ENCODE peak calls at places on chromosomes 7 and 10, in nine cellular contexts. One of them, this sample, is unnamed.

GRCh38 chr7:51727441-51727840 is 410.8 kb upstream of the COBL start:
- DNase-seq in cardiac muscle cell: no peak
- DNase-seq in fibroblast of lung: no peak
- DNase-seq in left ventricle myocardium inferior: no peak
- DNase-seq in skeletal muscle cell: no peak
- DNase-seq in bronchial epithelial cell: no peak
- DNase-seq in Peyer's patch: peak
- DNase-seq in lower lobe of right lung: no peak
- DNase-seq in K562: no peak
- DNase-seq in this sample: no peak

GRCh38 chr7:55020481-55020871 is 1.7 kb downstream of the EGFR start:
- DNase-seq in cardiac muscle cell: no peak
- DNase-seq in fibroblast of lung: peak
- DNase-seq in left ventricle myocardium inferior: peak
- DNase-seq in skeletal muscle cell: peak
- DNase-seq in bronchial epithelial cell: peak
- DNase-seq in Peyer's patch: peak
- DNase-seq in lower lobe of right lung: peak
- DNase-seq in K562: no peak
- DNase-seq in this sample: no peak

GRCh38 chr10:124680675-124681074 is 63.5 kb downstream of the FAM53B start:
- DNase-seq in cardiac muscle cell: no peak
- DNase-seq in fibroblast of lung: peak
- DNase-seq in left ventricle myocardium inferior: peak
- DNase-seq in skeletal muscle cell: no peak
- DNase-seq in bronchial epithelial cell: no peak
- DNase-seq in Peyer's patch: peak
- DNase-seq in lower lobe of right lung: peak
- DNase-seq in K562: no peak
- DNase-seq in this sample: peak

GRCh38 chr10:97703398-97704067 is 10.0 kb upstream of the MARVELD1 start:
- DNase-seq in cardiac muscle cell: no peak
- DNase-seq in fibroblast of lung: no peak
- DNase-seq in left ventricle myocardium inferior: no peak
- DNase-seq in skeletal muscle cell: no peak
- DNase-seq in bronchial epithelial cell: no peak
- DNase-seq in Peyer's patch: no peak
- DNase-seq in lower lobe of right lung: no peak
- DNase-seq in K562: no peak
- DNase-seq in this sample: no peak

GRCh38 chr7:39696631-39697030 is 73.3 kb downstream of the RALA start:
- DNase-seq in cardiac muscle cell: no peak
- DNase-seq in fibroblast of lung: no peak
- DNase-seq in left ventricle myocardium inferior: no peak
- DNase-seq in skeletal muscle cell: no peak
- DNase-seq in bronchial epithelial cell: no peak
- DNase-seq in Peyer's patch: no peak
- DNase-seq in lower lobe of right lung: no peak
- DNase-seq in K562: no peak
- DNase-seq in this sample: no peak

GRCh38 chr10:66167816-66168215 is 758.0 kb upstream of the LRRTM3 start:
- DNase-seq in cardiac muscle cell: no peak
- DNase-seq in fibroblast of lung: peak
- DNase-seq in left ventricle myocardium inferior: no peak
- DNase-seq in skeletal muscle cell: no peak
- DNase-seq in bronchial epithelial cell: peak
- DNase-seq in Peyer's patch: no peak
- DNase-seq in lower lobe of right lung: no peak
- DNase-seq in K562: no peak
- DNase-seq in this sample: no peak

GRCh38 chr10:97810476-97810875 is 38.7 kb upstream of the SFRP5 start:
- DNase-seq in cardiac muscle cell: no peak
- DNase-seq in fibroblast of lung: no peak
- DNase-seq in left ventricle myocardium inferior: no peak
- DNase-seq in skeletal muscle cell: no peak
- DNase-seq in bronchial epithelial cell: peak
- DNase-seq in Peyer's patch: no peak
- DNase-seq in lower lobe of right lung: no peak
- DNase-seq in K562: peak
- DNase-seq in this sample: no peak

GRCh38 chr10:26430641-26431163 is 7.4 kb upstream of the APBB1IP start:
- DNase-seq in cardiac muscle cell: no peak
- DNase-seq in fibroblast of lung: no peak
- DNase-seq in left ventricle myocardium inferior: no peak
- DNase-seq in skeletal muscle cell: no peak
- DNase-seq in bronchial epithelial cell: no peak
- DNase-seq in Peyer's patch: no peak
- DNase-seq in lower lobe of right lung: no peak
- DNase-seq in K562: no peak
- DNase-seq in this sample: no peak

GRCh38 chr7:37893359-37893758 is 23.3 kb downstream of the SFRP4 start:
- DNase-seq in cardiac muscle cell: no peak
- DNase-seq in fibroblast of lung: no peak
- DNase-seq in left ventricle myocardium inferior: no peak
- DNase-seq in skeletal muscle cell: no peak
- DNase-seq in bronchial epithelial cell: no peak
- DNase-seq in Peyer's patch: no peak
- DNase-seq in lower lobe of right lung: no peak
- DNase-seq in K562: no peak
- DNase-seq in this sample: no peak

GRCh38 chr10:106913294-106913693 is 251.2 kb downstream of the SORCS1 start:
- DNase-seq in cardiac muscle cell: no peak
- DNase-seq in fibroblast of lung: no peak
- DNase-seq in left ventricle myocardium inferior: no peak
- DNase-seq in skeletal muscle cell: no peak
- DNase-seq in bronchial epithelial cell: no peak
- DNase-seq in Peyer's patch: no peak
- DNase-seq in lower lobe of right lung: no peak
- DNase-seq in K562: no peak
- DNase-seq in this sample: no peak

GRCh38 chr10:80280071-80280800 is 9.2 kb downstream of the MAT1A start:
- DNase-seq in cardiac muscle cell: no peak
- DNase-seq in fibroblast of lung: no peak
- DNase-seq in left ventricle myocardium inferior: no peak
- DNase-seq in skeletal muscle cell: no peak
- DNase-seq in bronchial epithelial cell: no peak
- DNase-seq in Peyer's patch: no peak
- DNase-seq in lower lobe of right lung: no peak
- DNase-seq in K562: no peak
- DNase-seq in this sample: peak

GRCh38 chr7:26291699-26292538 is at the start of gene SNX10:
- DNase-seq in cardiac muscle cell: peak
- DNase-seq in fibroblast of lung: no peak
- DNase-seq in left ventricle myocardium inferior: peak
- DNase-seq in skeletal muscle cell: no peak
- DNase-seq in bronchial epithelial cell: peak
- DNase-seq in Peyer's patch: peak
- DNase-seq in lower lobe of right lung: peak
- DNase-seq in K562: peak
- DNase-seq in this sample: no peak
- H3K4me3 ChIP-seq in cardiac muscle cell: peak
- H3K4me3 ChIP-seq in fibroblast of lung: peak
- H3K4me3 ChIP-seq in left ventricle myocardium inferior: peak
- H3K4me3 ChIP-seq in skeletal muscle cell: peak
- H3K4me3 ChIP-seq in bronchial epithelial cell: peak
- H3K4me3 ChIP-seq in Peyer's patch: peak
- H3K4me3 ChIP-seq in lower lobe of right lung: peak
- H3K4me3 ChIP-seq in K562: peak
- H3K4me3 ChIP-seq in this sample: peak

DNA sequence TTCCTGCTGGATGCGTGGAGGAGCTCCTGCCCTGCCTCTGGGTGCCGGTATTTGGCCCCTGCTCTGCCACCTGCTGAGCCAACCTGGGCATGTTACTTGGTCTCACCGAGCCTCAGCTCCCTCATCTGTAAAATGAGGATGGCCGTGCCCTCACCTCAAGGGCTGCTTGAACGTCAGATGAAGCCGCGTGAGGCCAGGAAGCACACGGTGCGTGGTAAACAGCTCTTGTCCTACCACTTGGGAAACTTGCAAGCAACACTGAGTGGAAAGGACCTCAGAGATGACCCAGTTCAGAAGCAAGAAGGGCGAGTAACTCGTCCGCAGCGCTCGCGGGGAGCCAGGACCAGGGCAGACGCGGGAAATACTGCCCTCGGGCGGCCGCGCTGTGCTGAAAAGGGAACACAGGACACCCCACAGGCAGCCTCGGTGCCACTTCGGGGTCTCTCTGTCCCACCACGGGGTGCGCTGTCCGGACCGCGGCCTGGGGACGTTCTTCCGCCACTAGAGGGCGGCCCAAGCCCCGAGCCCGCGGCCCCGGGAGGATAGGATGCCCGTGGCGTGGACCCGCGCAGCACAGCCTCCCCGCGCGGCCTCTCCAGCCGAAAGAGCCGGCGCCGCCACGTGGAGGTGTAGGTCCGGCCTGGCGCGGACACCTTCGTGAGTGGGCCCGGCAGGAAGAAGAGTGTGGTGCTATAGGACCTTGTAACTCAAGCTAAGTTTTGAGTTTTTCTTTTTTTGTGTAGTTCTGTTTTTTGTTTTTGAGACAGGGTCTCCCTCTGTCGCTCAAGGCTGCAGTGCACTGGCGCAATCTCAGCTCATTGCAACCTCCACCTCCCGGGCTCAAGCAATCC is 94.1 kb downstream of the PRKAG2 start:
- DNase-seq in cardiac muscle cell: peak
- DNase-seq in fibroblast of lung: peak
- DNase-seq in left ventricle myocardium inferior: peak
- DNase-seq in skeletal muscle cell: no peak
- DNase-seq in bronchial epithelial cell: peak
- DNase-seq in Peyer's patch: peak
- DNase-seq in lower lobe of right lung: peak
- DNase-seq in K562: peak
- DNase-seq in this sample: peak
- H3K4me3 ChIP-seq in cardiac muscle cell: no peak
- H3K4me3 ChIP-seq in fibroblast of lung: peak
- H3K4me3 ChIP-seq in left ventricle myocardium inferior: peak
- H3K4me3 ChIP-seq in skeletal muscle cell: peak
- H3K4me3 ChIP-seq in bronchial epithelial cell: peak
- H3K4me3 ChIP-seq in Peyer's patch: peak
- H3K4me3 ChIP-seq in lower lobe of right lung: peak
- H3K4me3 ChIP-seq in K562: no peak
- H3K4me3 ChIP-seq in this sample: peak

GRCh38 chr10:69056129-69056528 is 31.8 kb upstream of the SRGN start:
- DNase-seq in cardiac muscle cell: no peak
- DNase-seq in fibroblast of lung: no peak
- DNase-seq in left ventricle myocardium inferior: no peak
- DNase-seq in skeletal muscle cell: no peak
- DNase-seq in bronchial epithelial cell: no peak
- DNase-seq in Peyer's patch: peak
- DNase-seq in lower lobe of right lung: peak
- DNase-seq in K562: no peak
- DNase-seq in this sample: no peak

GRCh38 chr10:69060127-69060798 is 27.6 kb upstream of the SRGN start:
- DNase-seq in cardiac muscle cell: no peak
- DNase-seq in fibroblast of lung: no peak
- DNase-seq in left ventricle myocardium inferior: no peak
- DNase-seq in skeletal muscle cell: no peak
- DNase-seq in bronchial epithelial cell: no peak
- DNase-seq in Peyer's patch: no peak
- DNase-seq in lower lobe of right lung: no peak
- DNase-seq in K562: no peak
- DNase-seq in this sample: no peak

GRCh38 chr10:69056536-69057260 is 31.2 kb upstream of the SRGN start:
- DNase-seq in cardiac muscle cell: no peak
- DNase-seq in fibroblast of lung: no peak
- DNase-seq in left ventricle myocardium inferior: no peak
- DNase-seq in skeletal muscle cell: no peak
- DNase-seq in bronchial epithelial cell: no peak
- DNase-seq in Peyer's patch: no peak
- DNase-seq in lower lobe of right lung: peak
- DNase-seq in K562: no peak
- DNase-seq in this sample: no peak

GRCh38 chr10:69057261-69057950 is 30.5 kb upstream of the SRGN start:
- DNase-seq in cardiac muscle cell: no peak
- DNase-seq in fibroblast of lung: no peak
- DNase-seq in left ventricle myocardium inferior: peak
- DNase-seq in skeletal muscle cell: no peak
- DNase-seq in bronchial epithelial cell: no peak
- DNase-seq in Peyer's patch: peak
- DNase-seq in lower lobe of right lung: peak
- DNase-seq in K562: no peak
- DNase-seq in this sample: peak

GRCh38 chr10:69057951-69058297 is 30.0 kb upstream of the SRGN start:
- DNase-seq in cardiac muscle cell: no peak
- DNase-seq in fibroblast of lung: no peak
- DNase-seq in left ventricle myocardium inferior: no peak
- DNase-seq in skeletal muscle cell: peak
- DNase-seq in bronchial epithelial cell: peak
- DNase-seq in Peyer's patch: no peak
- DNase-seq in lower lobe of right lung: no peak
- DNase-seq in K562: no peak
- DNase-seq in this sample: no peak
- H3K4me3 ChIP-seq in cardiac muscle cell: no peak
- H3K4me3 ChIP-seq in fibroblast of lung: no peak
- H3K4me3 ChIP-seq in left ventricle myocardium inferior: no peak
- H3K4me3 ChIP-seq in skeletal muscle cell: no peak
- H3K4me3 ChIP-seq in bronchial epithelial cell: no peak
- H3K4me3 ChIP-seq in Peyer's patch: no peak
- H3K4me3 ChIP-seq in lower lobe of right lung: peak
- H3K4me3 ChIP-seq in K562: no peak
- H3K4me3 ChIP-seq in this sample: no peak

DNA sequence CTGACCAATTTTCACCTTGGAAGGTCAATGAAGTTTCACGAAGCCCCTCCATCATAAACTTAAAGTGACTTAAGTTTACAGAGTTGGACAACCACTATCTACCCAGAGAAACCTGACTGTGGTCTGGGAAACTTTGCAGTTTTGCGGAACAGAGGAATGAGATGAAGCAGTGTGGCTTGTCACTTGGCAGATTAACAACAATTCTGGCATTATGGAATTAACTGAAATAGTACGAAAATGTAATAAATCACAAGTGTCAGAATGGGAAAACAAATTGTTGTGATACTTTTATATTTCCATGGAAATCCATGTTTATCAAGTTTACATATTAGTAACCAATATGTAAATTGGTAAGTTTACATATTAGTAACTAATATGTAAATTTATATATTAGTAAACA is 4.9 kb downstream of the KMT2C start:
- DNase-seq in cardiac muscle cell: no peak
- DNase-seq in fibroblast of lung: no peak
- DNase-seq in left ventricle myocardium inferior: no peak
- DNase-seq in skeletal muscle cell: no peak
- DNase-seq in bronchial epithelial cell: no peak
- DNase-seq in Peyer's patch: no peak
- DNase-seq in lower lobe of right lung: no peak
- DNase-seq in K562: no peak
- DNase-seq in this sample: no peak
- H3K4me3 ChIP-seq in cardiac muscle cell: no peak
- H3K4me3 ChIP-seq in fibroblast of lung: no peak
- H3K4me3 ChIP-seq in left ventricle myocardium inferior: no peak
- H3K4me3 ChIP-seq in skeletal muscle cell: no peak
- H3K4me3 ChIP-seq in bronchial epithelial cell: no peak
- H3K4me3 ChIP-seq in Peyer's patch: no peak
- H3K4me3 ChIP-seq in lower lobe of right lung: no peak
- H3K4me3 ChIP-seq in K562: no peak
- H3K4me3 ChIP-seq in this sample: no peak

This sample was measured in right atrium auricular region.